ENCODE peak calls at places on chromosomes 1 and 21, in eight cellular contexts. One of them, this sample, is unnamed.

GRCh38 chr1:171188388-171189266 is 3.5 kb downstream of the FMO2 start:
- DNase-seq in stimulated activated CD8-positive, alpha-beta memory T cell treated with anti-CD3 and anti-CD28 coated beads, Interleukin-2, amount 100 ng/mL, for 1 hour: no peak
- DNase-seq in Daoy: peak
- DNase-seq in iPS-NIHi11: peak
- DNase-seq in NCI-H2029: no peak
- DNase-seq in NAMALWA: peak
- DNase-seq in activated CD8-positive, alpha-beta memory T cell treated with anti-CD3 and anti-CD28 coated beads, Interleukin-2, amount 10 ng/mL, durations not matched to agents 7 days and 5 days: peak
- DNase-seq in Caki2: peak
- DNase-seq in this sample: no peak

GRCh38 chr1:164914208-164914607 is 355.2 kb downstream of the PBX1 start:
- DNase-seq in activated CD8-positive, alpha-beta memory T cell treated with anti-CD3 and anti-CD28 coated beads, Interleukin-2, amount 10 ng/mL, durations not matched to agents 7 days and 5 days: no peak
- DNase-seq in Daoy: no peak
- DNase-seq in iPS-NIHi11: no peak
- DNase-seq in Caki2: peak
- DNase-seq in NAMALWA: no peak
- DNase-seq in NCI-H2029: no peak
- DNase-seq in stimulated activated CD8-positive, alpha-beta memory T cell treated with anti-CD3 and anti-CD28 coated beads, Interleukin-2, amount 100 ng/mL, for 1 hour: no peak
- DNase-seq in this sample: no peak

GRCh38 chr1:55631508-55631907 is 416.3 kb upstream of the USP24 start:
- DNase-seq in stimulated activated CD8-positive, alpha-beta memory T cell treated with anti-CD3 and anti-CD28 coated beads, Interleukin-2, amount 100 ng/mL, for 1 hour: no peak
- DNase-seq in iPS-NIHi11: no peak
- DNase-seq in NCI-H2029: no peak
- DNase-seq in activated CD8-positive, alpha-beta memory T cell treated with anti-CD3 and anti-CD28 coated beads, Interleukin-2, amount 10 ng/mL, durations not matched to agents 7 days and 5 days: no peak
- DNase-seq in Caki2: no peak
- DNase-seq in Daoy: no peak
- DNase-seq in NAMALWA: no peak
- DNase-seq in this sample: peak

GRCh38 chr1:156164465-156164831 is 11.1 kb downstream of the SEMA4A start:
- DNase-seq in stimulated activated CD8-positive, alpha-beta memory T cell treated with anti-CD3 and anti-CD28 coated beads, Interleukin-2, amount 100 ng/mL, for 1 hour: no peak
- DNase-seq in iPS-NIHi11: no peak
- DNase-seq in Daoy: no peak
- DNase-seq in NAMALWA: no peak
- DNase-seq in NCI-H2029: no peak
- DNase-seq in activated CD8-positive, alpha-beta memory T cell treated with anti-CD3 and anti-CD28 coated beads, Interleukin-2, amount 10 ng/mL, durations not matched to agents 7 days and 5 days: no peak
- DNase-seq in Caki2: no peak
- DNase-seq in this sample: no peak

GRCh38 chr1:152182942-152183341 is 23.9 kb upstream of the RPTN start:
- DNase-seq in Caki2: no peak
- DNase-seq in stimulated activated CD8-positive, alpha-beta memory T cell treated with anti-CD3 and anti-CD28 coated beads, Interleukin-2, amount 100 ng/mL, for 1 hour: no peak
- DNase-seq in activated CD8-positive, alpha-beta memory T cell treated with anti-CD3 and anti-CD28 coated beads, Interleukin-2, amount 10 ng/mL, durations not matched to agents 7 days and 5 days: peak
- DNase-seq in NCI-H2029: no peak
- DNase-seq in Daoy: peak
- DNase-seq in NAMALWA: no peak
- DNase-seq in iPS-NIHi11: no peak
- DNase-seq in this sample: no peak

GRCh38 chr1:107942829-107943228 is 22.2 kb downstream of the VAV3 start:
- DNase-seq in activated CD8-positive, alpha-beta memory T cell treated with anti-CD3 and anti-CD28 coated beads, Interleukin-2, amount 10 ng/mL, durations not matched to agents 7 days and 5 days: no peak
- DNase-seq in NCI-H2029: no peak
- DNase-seq in Caki2: no peak
- DNase-seq in Daoy: no peak
- DNase-seq in iPS-NIHi11: no peak
- DNase-seq in stimulated activated CD8-positive, alpha-beta memory T cell treated with anti-CD3 and anti-CD28 coated beads, Interleukin-2, amount 100 ng/mL, for 1 hour: no peak
- DNase-seq in NAMALWA: no peak
- DNase-seq in this sample: no peak

GRCh38 chr1:200034262-200034557 is 6.7 kb downstream of the NR5A2 start:
- DNase-seq in stimulated activated CD8-positive, alpha-beta memory T cell treated with anti-CD3 and anti-CD28 coated beads, Interleukin-2, amount 100 ng/mL, for 1 hour: no peak
- DNase-seq in activated CD8-positive, alpha-beta memory T cell treated with anti-CD3 and anti-CD28 coated beads, Interleukin-2, amount 10 ng/mL, durations not matched to agents 7 days and 5 days: no peak
- DNase-seq in iPS-NIHi11: no peak
- DNase-seq in NAMALWA: no peak
- DNase-seq in Daoy: no peak
- DNase-seq in NCI-H2029: no peak
- DNase-seq in Caki2: no peak
- DNase-seq in this sample: no peak

GRCh38 chr1:2803931-2804627 is 2.6 kb upstream of the TTC34 start:
- DNase-seq in NCI-H2029: peak
- DNase-seq in NAMALWA: no peak
- DNase-seq in stimulated activated CD8-positive, alpha-beta memory T cell treated with anti-CD3 and anti-CD28 coated beads, Interleukin-2, amount 100 ng/mL, for 1 hour: no peak
- DNase-seq in iPS-NIHi11: no peak
- DNase-seq in Daoy: no peak
- DNase-seq in Caki2: no peak
- DNase-seq in activated CD8-positive, alpha-beta memory T cell treated with anti-CD3 and anti-CD28 coated beads, Interleukin-2, amount 10 ng/mL, durations not matched to agents 7 days and 5 days: no peak
- DNase-seq in this sample: no peak

GRCh38 chr1:234970371-234970730 is 158.3 kb downstream of the TOMM20 start:
- DNase-seq in NCI-H2029: no peak
- DNase-seq in stimulated activated CD8-positive, alpha-beta memory T cell treated with anti-CD3 and anti-CD28 coated beads, Interleukin-2, amount 100 ng/mL, for 1 hour: no peak
- DNase-seq in Daoy: peak
- DNase-seq in iPS-NIHi11: no peak
- DNase-seq in NAMALWA: no peak
- DNase-seq in activated CD8-positive, alpha-beta memory T cell treated with anti-CD3 and anti-CD28 coated beads, Interleukin-2, amount 10 ng/mL, durations not matched to agents 7 days and 5 days: no peak
- DNase-seq in Caki2: no peak
- DNase-seq in this sample: no peak

GRCh38 chr1:58802640-58803476 is 19.0 kb upstream of the JUN start:
- DNase-seq in stimulated activated CD8-positive, alpha-beta memory T cell treated with anti-CD3 and anti-CD28 coated beads, Interleukin-2, amount 100 ng/mL, for 1 hour: no peak
- DNase-seq in iPS-NIHi11: no peak
- DNase-seq in Caki2: no peak
- DNase-seq in Daoy: no peak
- DNase-seq in NCI-H2029: peak
- DNase-seq in NAMALWA: no peak
- DNase-seq in activated CD8-positive, alpha-beta memory T cell treated with anti-CD3 and anti-CD28 coated beads, Interleukin-2, amount 10 ng/mL, durations not matched to agents 7 days and 5 days: no peak
- DNase-seq in this sample: no peak

GRCh38 chr1:111903858-111904449 is 85.5 kb downstream of the KCND3 start:
- DNase-seq in iPS-NIHi11: no peak
- DNase-seq in activated CD8-positive, alpha-beta memory T cell treated with anti-CD3 and anti-CD28 coated beads, Interleukin-2, amount 10 ng/mL, durations not matched to agents 7 days and 5 days: no peak
- DNase-seq in Caki2: no peak
- DNase-seq in NCI-H2029: no peak
- DNase-seq in stimulated activated CD8-positive, alpha-beta memory T cell treated with anti-CD3 and anti-CD28 coated beads, Interleukin-2, amount 100 ng/mL, for 1 hour: no peak
- DNase-seq in Daoy: no peak
- DNase-seq in NAMALWA: no peak
- DNase-seq in this sample: no peak

GRCh38 chr1:28339551-28339950 is 10.7 kb downstream of the MED18 start:
- DNase-seq in iPS-NIHi11: no peak
- DNase-seq in stimulated activated CD8-positive, alpha-beta memory T cell treated with anti-CD3 and anti-CD28 coated beads, Interleukin-2, amount 100 ng/mL, for 1 hour: no peak
- DNase-seq in NAMALWA: no peak
- DNase-seq in activated CD8-positive, alpha-beta memory T cell treated with anti-CD3 and anti-CD28 coated beads, Interleukin-2, amount 10 ng/mL, durations not matched to agents 7 days and 5 days: no peak
- DNase-seq in Daoy: no peak
- DNase-seq in Caki2: no peak
- DNase-seq in NCI-H2029: no peak
- DNase-seq in this sample: no peak

GRCh38 chr1:211339631-211340041 is 13.0 kb downstream of the TRAF5 start:
- DNase-seq in Caki2: no peak
- DNase-seq in NCI-H2029: no peak
- DNase-seq in Daoy: no peak
- DNase-seq in activated CD8-positive, alpha-beta memory T cell treated with anti-CD3 and anti-CD28 coated beads, Interleukin-2, amount 10 ng/mL, durations not matched to agents 7 days and 5 days: no peak
- DNase-seq in stimulated activated CD8-positive, alpha-beta memory T cell treated with anti-CD3 and anti-CD28 coated beads, Interleukin-2, amount 100 ng/mL, for 1 hour: no peak
- DNase-seq in iPS-NIHi11: no peak
- DNase-seq in NAMALWA: no peak
- DNase-seq in this sample: peak

GRCh38 chr1:11383553-11384169 is 95.3 kb upstream of the DISP3 start:
- DNase-seq in Daoy: no peak
- DNase-seq in Caki2: no peak
- DNase-seq in iPS-NIHi11: no peak
- DNase-seq in activated CD8-positive, alpha-beta memory T cell treated with anti-CD3 and anti-CD28 coated beads, Interleukin-2, amount 10 ng/mL, durations not matched to agents 7 days and 5 days: no peak
- DNase-seq in NAMALWA: no peak
- DNase-seq in NCI-H2029: no peak
- DNase-seq in stimulated activated CD8-positive, alpha-beta memory T cell treated with anti-CD3 and anti-CD28 coated beads, Interleukin-2, amount 100 ng/mL, for 1 hour: no peak
- DNase-seq in this sample: no peak

GRCh38 chr1:203557958-203558760 is 64.2 kb downstream of the OPTC start:
- DNase-seq in stimulated activated CD8-positive, alpha-beta memory T cell treated with anti-CD3 and anti-CD28 coated beads, Interleukin-2, amount 100 ng/mL, for 1 hour: no peak
- DNase-seq in Caki2: no peak
- DNase-seq in activated CD8-positive, alpha-beta memory T cell treated with anti-CD3 and anti-CD28 coated beads, Interleukin-2, amount 10 ng/mL, durations not matched to agents 7 days and 5 days: no peak
- DNase-seq in Daoy: peak
- DNase-seq in NCI-H2029: no peak
- DNase-seq in NAMALWA: no peak
- DNase-seq in iPS-NIHi11: no peak
- DNase-seq in this sample: no peak

GRCh38 chr1:6497215-6497866 is 5.9 kb upstream of the PLEKHG5 start:
- DNase-seq in Caki2: peak
- DNase-seq in Daoy: peak
- DNase-seq in activated CD8-positive, alpha-beta memory T cell treated with anti-CD3 and anti-CD28 coated beads, Interleukin-2, amount 10 ng/mL, durations not matched to agents 7 days and 5 days: peak
- DNase-seq in iPS-NIHi11: peak
- DNase-seq in NAMALWA: peak
- DNase-seq in NCI-H2029: no peak
- DNase-seq in stimulated activated CD8-positive, alpha-beta memory T cell treated with anti-CD3 and anti-CD28 coated beads, Interleukin-2, amount 100 ng/mL, for 1 hour: no peak
- DNase-seq in this sample: no peak

GRCh38 chr1:45722809-45723208 is 27.6 kb downstream of the IPP start:
- DNase-seq in Caki2: no peak
- DNase-seq in stimulated activated CD8-positive, alpha-beta memory T cell treated with anti-CD3 and anti-CD28 coated beads, Interleukin-2, amount 100 ng/mL, for 1 hour: no peak
- DNase-seq in Daoy: no peak
- DNase-seq in NCI-H2029: no peak
- DNase-seq in iPS-NIHi11: no peak
- DNase-seq in activated CD8-positive, alpha-beta memory T cell treated with anti-CD3 and anti-CD28 coated beads, Interleukin-2, amount 10 ng/mL, durations not matched to agents 7 days and 5 days: no peak
- DNase-seq in NAMALWA: no peak
- DNase-seq in this sample: no peak

GRCh38 chr1:156118175-156118868 is 3.8 kb downstream of the LMNA start:
- DNase-seq in activated CD8-positive, alpha-beta memory T cell treated with anti-CD3 and anti-CD28 coated beads, Interleukin-2, amount 10 ng/mL, durations not matched to agents 7 days and 5 days: no peak
- DNase-seq in iPS-NIHi11: no peak
- DNase-seq in Daoy: no peak
- DNase-seq in NAMALWA: no peak
- DNase-seq in Caki2: peak
- DNase-seq in stimulated activated CD8-positive, alpha-beta memory T cell treated with anti-CD3 and anti-CD28 coated beads, Interleukin-2, amount 100 ng/mL, for 1 hour: no peak
- DNase-seq in NCI-H2029: no peak
- DNase-seq in this sample: no peak

GRCh38 chr1:198102454-198102791 is 54.4 kb upstream of the NEK7 start:
- DNase-seq in NCI-H2029: no peak
- DNase-seq in Daoy: no peak
- DNase-seq in activated CD8-positive, alpha-beta memory T cell treated with anti-CD3 and anti-CD28 coated beads, Interleukin-2, amount 10 ng/mL, durations not matched to agents 7 days and 5 days: peak
- DNase-seq in stimulated activated CD8-positive, alpha-beta memory T cell treated with anti-CD3 and anti-CD28 coated beads, Interleukin-2, amount 100 ng/mL, for 1 hour: no peak
- DNase-seq in iPS-NIHi11: no peak
- DNase-seq in NAMALWA: no peak
- DNase-seq in Caki2: no peak
- DNase-seq in this sample: no peak

GRCh38 chr1:202861420-202862121 is 27.4 kb downstream of the RABIF start:
- DNase-seq in Caki2: peak
- DNase-seq in Daoy: peak
- DNase-seq in NCI-H2029: peak
- DNase-seq in NAMALWA: no peak
- DNase-seq in iPS-NIHi11: peak
- DNase-seq in activated CD8-positive, alpha-beta memory T cell treated with anti-CD3 and anti-CD28 coated beads, Interleukin-2, amount 10 ng/mL, durations not matched to agents 7 days and 5 days: peak
- DNase-seq in stimulated activated CD8-positive, alpha-beta memory T cell treated with anti-CD3 and anti-CD28 coated beads, Interleukin-2, amount 100 ng/mL, for 1 hour: peak
- DNase-seq in this sample: peak

GRCh38 chr21:44199448-44199847 is 41.3 kb downstream of the ICOSLG start:
- DNase-seq in iPS-NIHi11: peak
- DNase-seq in NAMALWA: peak
- DNase-seq in stimulated activated CD8-positive, alpha-beta memory T cell treated with anti-CD3 and anti-CD28 coated beads, Interleukin-2, amount 100 ng/mL, for 1 hour: no peak
- DNase-seq in Daoy: no peak
- DNase-seq in Caki2: no peak
- DNase-seq in NCI-H2029: no peak
- DNase-seq in activated CD8-positive, alpha-beta memory T cell treated with anti-CD3 and anti-CD28 coated beads, Interleukin-2, amount 10 ng/mL, durations not matched to agents 7 days and 5 days: no peak
- DNase-seq in this sample: no peak

GRCh38 chr1:46421739-46422138 is 27.6 kb downstream of the FAAH start:
- DNase-seq in NCI-H2029: peak
- DNase-seq in stimulated activated CD8-positive, alpha-beta memory T cell treated with anti-CD3 and anti-CD28 coated beads, Interleukin-2, amount 100 ng/mL, for 1 hour: no peak
- DNase-seq in NAMALWA: no peak
- DNase-seq in Caki2: peak
- DNase-seq in activated CD8-positive, alpha-beta memory T cell treated with anti-CD3 and anti-CD28 coated beads, Interleukin-2, amount 10 ng/mL, durations not matched to agents 7 days and 5 days: no peak
- DNase-seq in Daoy: no peak
- DNase-seq in iPS-NIHi11: no peak
- DNase-seq in this sample: no peak

GRCh38 chr1:72280714-72281113 is 1.6 kb downstream of the NEGR1 start:
- DNase-seq in NCI-H2029: no peak
- DNase-seq in Caki2: no peak
- DNase-seq in iPS-NIHi11: no peak
- DNase-seq in activated CD8-positive, alpha-beta memory T cell treated with anti-CD3 and anti-CD28 coated beads, Interleukin-2, amount 10 ng/mL, durations not matched to agents 7 days and 5 days: no peak
- DNase-seq in Daoy: peak
- DNase-seq in NAMALWA: no peak
- DNase-seq in stimulated activated CD8-positive, alpha-beta memory T cell treated with anti-CD3 and anti-CD28 coated beads, Interleukin-2, amount 100 ng/mL, for 1 hour: no peak
- DNase-seq in this sample: no peak

GRCh38 chr1:184513966-184514365 is 127.1 kb downstream of the C1orf21 start:
- DNase-seq in Caki2: peak
- DNase-seq in activated CD8-positive, alpha-beta memory T cell treated with anti-CD3 and anti-CD28 coated beads, Interleukin-2, amount 10 ng/mL, durations not matched to agents 7 days and 5 days: no peak
- DNase-seq in NCI-H2029: no peak
- DNase-seq in iPS-NIHi11: no peak
- DNase-seq in NAMALWA: no peak
- DNase-seq in Daoy: peak
- DNase-seq in stimulated activated CD8-positive, alpha-beta memory T cell treated with anti-CD3 and anti-CD28 coated beads, Interleukin-2, amount 100 ng/mL, for 1 hour: no peak
- DNase-seq in this sample: no peak

GRCh38 chr1:12541274-12542137 is 76.5 kb downstream of the DHRS3 start:
- DNase-seq in NAMALWA: no peak
- DNase-seq in iPS-NIHi11: peak
- DNase-seq in NCI-H2029: no peak
- DNase-seq in Caki2: peak
- DNase-seq in stimulated activated CD8-positive, alpha-beta memory T cell treated with anti-CD3 and anti-CD28 coated beads, Interleukin-2, amount 100 ng/mL, for 1 hour: no peak
- DNase-seq in activated CD8-positive, alpha-beta memory T cell treated with anti-CD3 and anti-CD28 coated beads, Interleukin-2, amount 10 ng/mL, durations not matched to agents 7 days and 5 days: no peak
- DNase-seq in Daoy: peak
- DNase-seq in this sample: no peak

GRCh38 chr1:207067695-207068094 is 14.6 kb downstream of the PFKFB2 start:
- DNase-seq in NAMALWA: no peak
- DNase-seq in NCI-H2029: no peak
- DNase-seq in Daoy: no peak
- DNase-seq in iPS-NIHi11: no peak
- DNase-seq in Caki2: no peak
- DNase-seq in activated CD8-positive, alpha-beta memory T cell treated with anti-CD3 and anti-CD28 coated beads, Interleukin-2, amount 10 ng/mL, durations not matched to agents 7 days and 5 days: no peak
- DNase-seq in stimulated activated CD8-positive, alpha-beta memory T cell treated with anti-CD3 and anti-CD28 coated beads, Interleukin-2, amount 100 ng/mL, for 1 hour: no peak
- DNase-seq in this sample: no peak

GRCh38 chr1:119626841-119627240 is 21.2 kb downstream of the ZNF697 start:
- DNase-seq in iPS-NIHi11: no peak
- DNase-seq in activated CD8-positive, alpha-beta memory T cell treated with anti-CD3 and anti-CD28 coated beads, Interleukin-2, amount 10 ng/mL, durations not matched to agents 7 days and 5 days: no peak
- DNase-seq in Caki2: no peak
- DNase-seq in stimulated activated CD8-positive, alpha-beta memory T cell treated with anti-CD3 and anti-CD28 coated beads, Interleukin-2, amount 100 ng/mL, for 1 hour: no peak
- DNase-seq in Daoy: no peak
- DNase-seq in NAMALWA: no peak
- DNase-seq in NCI-H2029: no peak
- DNase-seq in this sample: no peak

GRCh38 chr1:193019442-193020026 is 39.6 kb downstream of the UCHL5 start:
- DNase-seq in Daoy: peak
- DNase-seq in activated CD8-positive, alpha-beta memory T cell treated with anti-CD3 and anti-CD28 coated beads, Interleukin-2, amount 10 ng/mL, durations not matched to agents 7 days and 5 days: no peak
- DNase-seq in stimulated activated CD8-positive, alpha-beta memory T cell treated with anti-CD3 and anti-CD28 coated beads, Interleukin-2, amount 100 ng/mL, for 1 hour: no peak
- DNase-seq in iPS-NIHi11: peak
- DNase-seq in Caki2: peak
- DNase-seq in NCI-H2029: no peak
- DNase-seq in NAMALWA: peak
- DNase-seq in this sample: no peak

GRCh38 chr1:202163281-202164270 is 3.2 kb upstream of the PTPN7 start:
- DNase-seq in activated CD8-positive, alpha-beta memory T cell treated with anti-CD3 and anti-CD28 coated beads, Interleukin-2, amount 10 ng/mL, durations not matched to agents 7 days and 5 days: peak
- DNase-seq in NCI-H2029: no peak
- DNase-seq in NAMALWA: no peak
- DNase-seq in iPS-NIHi11: peak
- DNase-seq in Daoy: no peak
- DNase-seq in Caki2: no peak
- DNase-seq in stimulated activated CD8-positive, alpha-beta memory T cell treated with anti-CD3 and anti-CD28 coated beads, Interleukin-2, amount 100 ng/mL, for 1 hour: no peak
- DNase-seq in this sample: no peak

GRCh38 chr1:27618341-27619067 is 14.6 kb upstream of the AHDC1 start:
- DNase-seq in NAMALWA: no peak
- DNase-seq in activated CD8-positive, alpha-beta memory T cell treated with anti-CD3 and anti-CD28 coated beads, Interleukin-2, amount 10 ng/mL, durations not matched to agents 7 days and 5 days: peak
- DNase-seq in iPS-NIHi11: no peak
- DNase-seq in NCI-H2029: no peak
- DNase-seq in Caki2: no peak
- DNase-seq in stimulated activated CD8-positive, alpha-beta memory T cell treated with anti-CD3 and anti-CD28 coated beads, Interleukin-2, amount 100 ng/mL, for 1 hour: no peak
- DNase-seq in Daoy: no peak
- DNase-seq in this sample: no peak

GRCh38 chr21:40602105-40602504 is 244.9 kb downstream of the DSCAM start:
- DNase-seq in stimulated activated CD8-positive, alpha-beta memory T cell treated with anti-CD3 and anti-CD28 coated beads, Interleukin-2, amount 100 ng/mL, for 1 hour: no peak
- DNase-seq in activated CD8-positive, alpha-beta memory T cell treated with anti-CD3 and anti-CD28 coated beads, Interleukin-2, amount 10 ng/mL, durations not matched to agents 7 days and 5 days: no peak
- DNase-seq in NAMALWA: no peak
- DNase-seq in Daoy: no peak
- DNase-seq in Caki2: no peak
- DNase-seq in NCI-H2029: no peak
- DNase-seq in iPS-NIHi11: no peak
- DNase-seq in this sample: no peak

GRCh38 chr1:32454726-32455125 is 10.1 kb upstream of the ZBTB8B start:
- DNase-seq in Caki2: no peak
- DNase-seq in stimulated activated CD8-positive, alpha-beta memory T cell treated with anti-CD3 and anti-CD28 coated beads, Interleukin-2, amount 100 ng/mL, for 1 hour: no peak
- DNase-seq in NCI-H2029: peak
- DNase-seq in Daoy: peak
- DNase-seq in activated CD8-positive, alpha-beta memory T cell treated with anti-CD3 and anti-CD28 coated beads, Interleukin-2, amount 10 ng/mL, durations not matched to agents 7 days and 5 days: no peak
- DNase-seq in iPS-NIHi11: peak
- DNase-seq in NAMALWA: no peak
- DNase-seq in this sample: no peak

GRCh38 chr1:241895013-241895412 is 47.0 kb downstream of the EXO1 start:
- DNase-seq in stimulated activated CD8-positive, alpha-beta memory T cell treated with anti-CD3 and anti-CD28 coated beads, Interleukin-2, amount 100 ng/mL, for 1 hour: no peak
- DNase-seq in activated CD8-positive, alpha-beta memory T cell treated with anti-CD3 and anti-CD28 coated beads, Interleukin-2, amount 10 ng/mL, durations not matched to agents 7 days and 5 days: no peak
- DNase-seq in NCI-H2029: no peak
- DNase-seq in iPS-NIHi11: no peak
- DNase-seq in Caki2: no peak
- DNase-seq in NAMALWA: no peak
- DNase-seq in Daoy: no peak
- DNase-seq in this sample: no peak

GRCh38 chr1:244065960-244066388 is 14.9 kb downstream of the ZBTB18 start:
- DNase-seq in NCI-H2029: no peak
- DNase-seq in NAMALWA: no peak
- DNase-seq in Caki2: no peak
- DNase-seq in activated CD8-positive, alpha-beta memory T cell treated with anti-CD3 and anti-CD28 coated beads, Interleukin-2, amount 10 ng/mL, durations not matched to agents 7 days and 5 days: no peak
- DNase-seq in iPS-NIHi11: no peak
- DNase-seq in Daoy: no peak
- DNase-seq in stimulated activated CD8-positive, alpha-beta memory T cell treated with anti-CD3 and anti-CD28 coated beads, Interleukin-2, amount 100 ng/mL, for 1 hour: no peak
- DNase-seq in this sample: no peak

This sample was measured in osteocyte.